ENCODE peak calls at places on chromosome 9, in five cellular contexts. U is iris pigment epithelial cell, H is prostate gland, Y is mesendoderm, P is neural crest cell. J is an unnamed sample.

GRCh38 chr9:1222511-1222910 is 172.4 kb downstream of the DMRT2 start:
- DNase-seq in U (peak; percentile 63), H (no peak), Y (no peak), P (no peak), J (no peak)

GRCh38 chr9:16602494-16602893 is 268.0 kb downstream of the BNC2 start:
- DNase-seq in U (no peak), H (no peak), Y (no peak), P (no peak), J (no peak)

GRCh38 chr9:121499427-121500164 is at the start of gene GGTA1:
- DNase-seq in U (peak; percentile 56), H (peak; percentile 34), Y (peak; percentile 55), P (peak; percentile 43), J (peak; percentile 35)

GRCh38 chr9:82208741-82209450 is 220.3 kb downstream of the SPATA31D1 start:
- DNase-seq in U (no peak), H (no peak), Y (no peak), P (no peak), J (no peak)

GRCh38 chr9:91949946-91950664 is at the start of gene ROR2:
- DNase-seq in U (peak; percentile 61), H (peak; percentile 87), Y (peak; percentile 87), P (peak; percentile 82), J (peak; percentile 53)

GRCh38 chr9:76704601-76705204 is 59.5 kb upstream of the PCA3 start:
- DNase-seq in U (peak; percentile 92), H (peak; percentile 23), Y (peak; percentile 87), P (peak; percentile 17), J (peak; percentile 95)

GRCh38 chr9:120366646-120367019 is 213.3 kb downstream of the CDK5RAP2 start:
- DNase-seq in U (peak; percentile 86), H (no peak), Y (peak; percentile 95), P (no peak), J (peak; percentile 94)

GRCh38 chr9:132509921-132510874 is 72.2 kb upstream of the BARHL1 start:
- DNase-seq in U (no peak), H (no peak), Y (no peak), P (no peak), J (peak; percentile 23)

GRCh38 chr9:128231638-128232568 is 28.7 kb downstream of the DNM1 start:
- DNase-seq in U (no peak), H (no peak), Y (no peak), P (no peak), J (no peak)

GRCh38 chr9:32705059-32705458 is 69.6 kb upstream of the TAF1L start:
- DNase-seq in U (peak; percentile 9), H (no peak), Y (peak; percentile 33), P (no peak), J (no peak)

GRCh38 chr9:113673726-113674125 is 202.4 kb upstream of the ZNF618 start:
- DNase-seq in U (peak; percentile 34), H (no peak), Y (no peak), P (no peak), J (peak; percentile 31)

GRCh38 chr9:91274950-91275349 is 86.8 kb downstream of the AUH start:
- DNase-seq in U (no peak), H (no peak), Y (no peak), P (no peak), J (no peak)

GRCh38 chr9:89576404-89576824 is 28.4 kb upstream of the GADD45G start:
- DNase-seq in U (peak; percentile 25), H (no peak), Y (no peak), P (no peak), J (peak; percentile 16)

GRCh38 chr9:93677641-93678136 is 101.3 kb downstream of the PHF2 start:
- DNase-seq in U (no peak), H (no peak), Y (no peak), P (no peak), J (no peak)

GRCh38 chr9:12162101-12162500 is 531.1 kb upstream of the TYRP1 start:
- DNase-seq in U (no peak), H (no peak), Y (no peak), P (no peak), J (no peak)

GRCh38 chr9:136177224-136177623 is 27.7 kb downstream of the LHX3 start:
- DNase-seq in U (no peak), H (peak; percentile 11), Y (no peak), P (no peak), J (no peak)

GRCh38 chr9:124190761-124191160 is 67.0 kb upstream of the NEK6 start:
- DNase-seq in U (no peak), H (no peak), Y (no peak), P (peak; percentile 21), J (no peak)

GRCh38 chr9:133202145-133202513 is 6.9 kb downstream of the OBP2B start:
- DNase-seq in U (no peak), H (no peak), Y (no peak), P (no peak), J (no peak)

GRCh38 chr9:115328228-115328627 is 210.3 kb upstream of the TNC start:
- DNase-seq in U (no peak), H (peak; percentile 19), Y (peak; percentile 42), P (no peak), J (peak; percentile 59)

GRCh38 chr9:85647571-85647970 is 94.2 kb downstream of the AGTPBP1 start:
- DNase-seq in U (no peak), H (no peak), Y (no peak), P (no peak), J (no peak)

GRCh38 chr9:98971168-98971914 is 27.6 kb downstream of the COL15A1 start:
- DNase-seq in U (peak; percentile 71), H (no peak), Y (peak; percentile 73), P (peak; percentile 34), J (peak; percentile 62)

GRCh38 chr9:16277471-16277870 is 593.0 kb downstream of the BNC2 start:
- DNase-seq in U (no peak), H (no peak), Y (no peak), P (no peak), J (no peak)

GRCh38 chr9:25442517-25442916 is 235.7 kb downstream of the TUSC1 start:
- DNase-seq in U (no peak), H (no peak), Y (no peak), P (no peak), J (no peak)

GRCh38 chr9:38127271-38127839 is 58.3 kb upstream of the SHB start:
- DNase-seq in U (no peak), H (no peak), Y (no peak), P (no peak), J (peak; percentile 51)

GRCh38 chr9:114777841-114778240 is 28.0 kb downstream of the TNFSF15 start:
- DNase-seq in U (peak; percentile 17), H (no peak), Y (peak; percentile 39), P (no peak), J (no peak)

J was measured in amniotic epithelial cell.